ENCODE peak calls at places on chromosome 16, in seven cellular contexts. One of them, this sample, is unnamed.

GRCh38 chr16:11136600-11136999 is 119.4 kb downstream of the SOCS1 start:
- DNase-seq in fibroblast of the aortic adventitia: peak; percentile 20
- DNase-seq in activated CD4-positive, CD25-positive, alpha-beta regulatory T cell treated with anti-CD3 and anti-CD28 coated beads, Interleukin-2, amount 50 U/mL, for 72 hours: no peak
- DNase-seq in activated naive CD4-positive, alpha-beta T cell treated with anti-CD3 and anti-CD28 coated beads, Interleukin-2, amount 50 U/mL, for 72 hours: no peak
- DNase-seq in NCI-H774: peak; percentile 33
- DNase-seq in HCT116: no peak
- DNase-seq in AG10803: peak; percentile 29
- DNase-seq in this sample: peak; percentile 37

GRCh38 chr16:26787924-26788323 is 278.8 kb upstream of the C16orf82 start:
- DNase-seq in fibroblast of the aortic adventitia: no peak
- DNase-seq in activated CD4-positive, CD25-positive, alpha-beta regulatory T cell treated with anti-CD3 and anti-CD28 coated beads, Interleukin-2, amount 50 U/mL, for 72 hours: no peak
- DNase-seq in activated naive CD4-positive, alpha-beta T cell treated with anti-CD3 and anti-CD28 coated beads, Interleukin-2, amount 50 U/mL, for 72 hours: no peak
- DNase-seq in NCI-H774: no peak
- DNase-seq in HCT116: peak; percentile 13
- DNase-seq in AG10803: no peak
- DNase-seq in this sample: no peak

GRCh38 chr16:74605746-74606520 is 981 bp downstream of the GLG1 start:
- DNase-seq in fibroblast of the aortic adventitia: peak; percentile 23
- DNase-seq in activated CD4-positive, CD25-positive, alpha-beta regulatory T cell treated with anti-CD3 and anti-CD28 coated beads, Interleukin-2, amount 50 U/mL, for 72 hours: no peak
- DNase-seq in activated naive CD4-positive, alpha-beta T cell treated with anti-CD3 and anti-CD28 coated beads, Interleukin-2, amount 50 U/mL, for 72 hours: no peak
- DNase-seq in NCI-H774: no peak
- DNase-seq in HCT116: no peak
- DNase-seq in AG10803: peak; percentile 9
- DNase-seq in this sample: no peak

GRCh38 chr16:71426880-71427615 is 14.8 kb downstream of the TLE7 start:
- DNase-seq in fibroblast of the aortic adventitia: no peak
- DNase-seq in activated CD4-positive, CD25-positive, alpha-beta regulatory T cell treated with anti-CD3 and anti-CD28 coated beads, Interleukin-2, amount 50 U/mL, for 72 hours: no peak
- DNase-seq in activated naive CD4-positive, alpha-beta T cell treated with anti-CD3 and anti-CD28 coated beads, Interleukin-2, amount 50 U/mL, for 72 hours: no peak
- DNase-seq in NCI-H774: no peak
- DNase-seq in HCT116: no peak
- DNase-seq in AG10803: no peak
- DNase-seq in this sample: no peak

GRCh38 chr16:27322858-27323780 is 9.3 kb downstream of the IL4R start:
- DNase-seq in fibroblast of the aortic adventitia: no peak
- DNase-seq in activated CD4-positive, CD25-positive, alpha-beta regulatory T cell treated with anti-CD3 and anti-CD28 coated beads, Interleukin-2, amount 50 U/mL, for 72 hours: no peak
- DNase-seq in activated naive CD4-positive, alpha-beta T cell treated with anti-CD3 and anti-CD28 coated beads, Interleukin-2, amount 50 U/mL, for 72 hours: peak; percentile 28
- DNase-seq in NCI-H774: no peak
- DNase-seq in HCT116: no peak
- DNase-seq in AG10803: no peak
- DNase-seq in this sample: peak; percentile 73

GRCh38 chr16:71846443-71846842 is 667 bp downstream of the ATXN1L start:
- DNase-seq in fibroblast of the aortic adventitia: peak; percentile 27
- DNase-seq in activated CD4-positive, CD25-positive, alpha-beta regulatory T cell treated with anti-CD3 and anti-CD28 coated beads, Interleukin-2, amount 50 U/mL, for 72 hours: no peak
- DNase-seq in activated naive CD4-positive, alpha-beta T cell treated with anti-CD3 and anti-CD28 coated beads, Interleukin-2, amount 50 U/mL, for 72 hours: no peak
- DNase-seq in NCI-H774: no peak
- DNase-seq in HCT116: no peak
- DNase-seq in AG10803: peak; percentile 17
- DNase-seq in this sample: no peak

GRCh38 chr16:68539704-68540370 is 746 bp downstream of the ZFP90 start:
- DNase-seq in fibroblast of the aortic adventitia: peak; percentile 26
- DNase-seq in activated CD4-positive, CD25-positive, alpha-beta regulatory T cell treated with anti-CD3 and anti-CD28 coated beads, Interleukin-2, amount 50 U/mL, for 72 hours: no peak
- DNase-seq in activated naive CD4-positive, alpha-beta T cell treated with anti-CD3 and anti-CD28 coated beads, Interleukin-2, amount 50 U/mL, for 72 hours: no peak
- DNase-seq in NCI-H774: no peak
- DNase-seq in HCT116: no peak
- DNase-seq in AG10803: peak; percentile 18
- DNase-seq in this sample: no peak

GRCh38 chr16:21190599-21190998 is 20.8 kb downstream of the ZP2 start:
- DNase-seq in fibroblast of the aortic adventitia: peak; percentile 67
- DNase-seq in activated CD4-positive, CD25-positive, alpha-beta regulatory T cell treated with anti-CD3 and anti-CD28 coated beads, Interleukin-2, amount 50 U/mL, for 72 hours: no peak
- DNase-seq in activated naive CD4-positive, alpha-beta T cell treated with anti-CD3 and anti-CD28 coated beads, Interleukin-2, amount 50 U/mL, for 72 hours: no peak
- DNase-seq in NCI-H774: no peak
- DNase-seq in HCT116: no peak
- DNase-seq in AG10803: peak; percentile 91
- DNase-seq in this sample: no peak

GRCh38 chr16:17491140-17491662 is 20.4 kb upstream of the XYLT1 start:
- DNase-seq in fibroblast of the aortic adventitia: no peak
- DNase-seq in activated CD4-positive, CD25-positive, alpha-beta regulatory T cell treated with anti-CD3 and anti-CD28 coated beads, Interleukin-2, amount 50 U/mL, for 72 hours: no peak
- DNase-seq in activated naive CD4-positive, alpha-beta T cell treated with anti-CD3 and anti-CD28 coated beads, Interleukin-2, amount 50 U/mL, for 72 hours: no peak
- DNase-seq in NCI-H774: no peak
- DNase-seq in HCT116: no peak
- DNase-seq in AG10803: no peak
- DNase-seq in this sample: no peak

GRCh38 chr16:19005561-19006445 is 22.1 kb downstream of the TMC7 start:
- DNase-seq in fibroblast of the aortic adventitia: peak; percentile 44
- DNase-seq in activated CD4-positive, CD25-positive, alpha-beta regulatory T cell treated with anti-CD3 and anti-CD28 coated beads, Interleukin-2, amount 50 U/mL, for 72 hours: no peak
- DNase-seq in activated naive CD4-positive, alpha-beta T cell treated with anti-CD3 and anti-CD28 coated beads, Interleukin-2, amount 50 U/mL, for 72 hours: no peak
- DNase-seq in NCI-H774: no peak
- DNase-seq in HCT116: peak; percentile 78
- DNase-seq in AG10803: peak; percentile 10
- DNase-seq in this sample: no peak

GRCh38 chr16:6484931-6485330 is 847.7 kb upstream of the RBFOX1 start:
- DNase-seq in fibroblast of the aortic adventitia: no peak
- DNase-seq in activated CD4-positive, CD25-positive, alpha-beta regulatory T cell treated with anti-CD3 and anti-CD28 coated beads, Interleukin-2, amount 50 U/mL, for 72 hours: no peak
- DNase-seq in activated naive CD4-positive, alpha-beta T cell treated with anti-CD3 and anti-CD28 coated beads, Interleukin-2, amount 50 U/mL, for 72 hours: no peak
- DNase-seq in NCI-H774: no peak
- DNase-seq in HCT116: no peak
- DNase-seq in AG10803: no peak
- DNase-seq in this sample: no peak

GRCh38 chr16:85159226-85159980 is 47.1 kb upstream of the CIBAR2 start:
- DNase-seq in fibroblast of the aortic adventitia: no peak
- DNase-seq in activated CD4-positive, CD25-positive, alpha-beta regulatory T cell treated with anti-CD3 and anti-CD28 coated beads, Interleukin-2, amount 50 U/mL, for 72 hours: no peak
- DNase-seq in activated naive CD4-positive, alpha-beta T cell treated with anti-CD3 and anti-CD28 coated beads, Interleukin-2, amount 50 U/mL, for 72 hours: no peak
- DNase-seq in NCI-H774: no peak
- DNase-seq in HCT116: no peak
- DNase-seq in AG10803: no peak
- DNase-seq in this sample: no peak

GRCh38 chr16:48353565-48354163 is 31.5 kb downstream of the SIAH1 start:
- DNase-seq in fibroblast of the aortic adventitia: peak; percentile 82
- DNase-seq in activated CD4-positive, CD25-positive, alpha-beta regulatory T cell treated with anti-CD3 and anti-CD28 coated beads, Interleukin-2, amount 50 U/mL, for 72 hours: peak; percentile 50
- DNase-seq in activated naive CD4-positive, alpha-beta T cell treated with anti-CD3 and anti-CD28 coated beads, Interleukin-2, amount 50 U/mL, for 72 hours: no peak
- DNase-seq in NCI-H774: peak; percentile 18
- DNase-seq in HCT116: peak; percentile 51
- DNase-seq in AG10803: peak; percentile 74
- DNase-seq in this sample: peak; percentile 69

GRCh38 chr16:57372372-57373116 is at the start of gene CX3CL1:
- DNase-seq in fibroblast of the aortic adventitia: peak; percentile 50
- DNase-seq in activated CD4-positive, CD25-positive, alpha-beta regulatory T cell treated with anti-CD3 and anti-CD28 coated beads, Interleukin-2, amount 50 U/mL, for 72 hours: no peak
- DNase-seq in activated naive CD4-positive, alpha-beta T cell treated with anti-CD3 and anti-CD28 coated beads, Interleukin-2, amount 50 U/mL, for 72 hours: no peak
- DNase-seq in NCI-H774: no peak
- DNase-seq in HCT116: no peak
- DNase-seq in AG10803: peak; percentile 25
- DNase-seq in this sample: peak; percentile 76

GRCh38 chr16:4535627-4536108 is 2.9 kb downstream of the CDIP1 start:
- DNase-seq in fibroblast of the aortic adventitia: no peak
- DNase-seq in activated CD4-positive, CD25-positive, alpha-beta regulatory T cell treated with anti-CD3 and anti-CD28 coated beads, Interleukin-2, amount 50 U/mL, for 72 hours: no peak
- DNase-seq in activated naive CD4-positive, alpha-beta T cell treated with anti-CD3 and anti-CD28 coated beads, Interleukin-2, amount 50 U/mL, for 72 hours: peak; percentile 60
- DNase-seq in NCI-H774: no peak
- DNase-seq in HCT116: no peak
- DNase-seq in AG10803: no peak
- DNase-seq in this sample: no peak

GRCh38 chr16:27326738-27327585 is 13.2 kb downstream of the IL4R start:
- DNase-seq in fibroblast of the aortic adventitia: peak; percentile 96
- DNase-seq in activated CD4-positive, CD25-positive, alpha-beta regulatory T cell treated with anti-CD3 and anti-CD28 coated beads, Interleukin-2, amount 50 U/mL, for 72 hours: peak; percentile 46
- DNase-seq in activated naive CD4-positive, alpha-beta T cell treated with anti-CD3 and anti-CD28 coated beads, Interleukin-2, amount 50 U/mL, for 72 hours: peak; percentile 85
- DNase-seq in NCI-H774: no peak
- DNase-seq in HCT116: peak; percentile 68
- DNase-seq in AG10803: peak; percentile 97
- DNase-seq in this sample: peak; percentile 88

GRCh38 chr16:73572135-73572534 is 524.2 kb upstream of the ZFHX3 start:
- DNase-seq in fibroblast of the aortic adventitia: no peak
- DNase-seq in activated CD4-positive, CD25-positive, alpha-beta regulatory T cell treated with anti-CD3 and anti-CD28 coated beads, Interleukin-2, amount 50 U/mL, for 72 hours: no peak
- DNase-seq in activated naive CD4-positive, alpha-beta T cell treated with anti-CD3 and anti-CD28 coated beads, Interleukin-2, amount 50 U/mL, for 72 hours: no peak
- DNase-seq in NCI-H774: no peak
- DNase-seq in HCT116: no peak
- DNase-seq in AG10803: peak; percentile 1
- DNase-seq in this sample: peak; percentile 54

GRCh38 chr16:8194795-8195194 is 395.5 kb downstream of the TMEM114 start:
- DNase-seq in fibroblast of the aortic adventitia: no peak
- DNase-seq in activated CD4-positive, CD25-positive, alpha-beta regulatory T cell treated with anti-CD3 and anti-CD28 coated beads, Interleukin-2, amount 50 U/mL, for 72 hours: no peak
- DNase-seq in activated naive CD4-positive, alpha-beta T cell treated with anti-CD3 and anti-CD28 coated beads, Interleukin-2, amount 50 U/mL, for 72 hours: no peak
- DNase-seq in NCI-H774: no peak
- DNase-seq in HCT116: no peak
- DNase-seq in AG10803: no peak
- DNase-seq in this sample: no peak

GRCh38 chr16:57736419-57737281 is 1.1 kb downstream of the KATNB1 start:
- DNase-seq in fibroblast of the aortic adventitia: peak; percentile 75
- DNase-seq in activated CD4-positive, CD25-positive, alpha-beta regulatory T cell treated with anti-CD3 and anti-CD28 coated beads, Interleukin-2, amount 50 U/mL, for 72 hours: no peak
- DNase-seq in activated naive CD4-positive, alpha-beta T cell treated with anti-CD3 and anti-CD28 coated beads, Interleukin-2, amount 50 U/mL, for 72 hours: no peak
- DNase-seq in NCI-H774: no peak
- DNase-seq in HCT116: no peak
- DNase-seq in AG10803: peak; percentile 86
- DNase-seq in this sample: peak; percentile 54